ENCODE peak calls at places on chromosomes 1 and 21, in five cellular contexts. R is COR-L47, N is aorta, I is T-helper 2 cell, D is bronchial epithelial cell. F is an unnamed sample.

GRCh38 chr1:111747282-111747734 is 8.1 kb upstream of the INKA2 start:
- DNase-seq in R (peak), N (no peak), I (no peak), D (peak), F (peak)

GRCh38 chr1:200409203-200409760 is 554 bp downstream of the ZNF281 start:
- DNase-seq in R (peak), N (peak), I (peak), D (no peak), F (no peak)

GRCh38 chr1:65921461-65921860 is 128.8 kb downstream of the PDE4B start:
- DNase-seq in R (no peak), N (no peak), I (no peak), D (no peak), F (no peak)

GRCh38 chr1:29473167-29473855 is 237.0 kb downstream of the PTPRU start:
- DNase-seq in R (no peak), N (no peak), I (no peak), D (no peak), F (no peak)

GRCh38 chr1:153305682-153306081 is 7.1 kb downstream of the PGLYRP3 start:
- DNase-seq in R (no peak), N (no peak), I (no peak), D (no peak), F (no peak)

GRCh38 chr1:37479255-37480124 is 5.1 kb downstream of the ZC3H12A start:
- DNase-seq in R (peak), N (peak), I (peak), D (peak), F (no peak)

GRCh38 chr1:207282049-207282448 is 39.4 kb upstream of the CD55 start:
- DNase-seq in R (no peak), N (no peak), I (no peak), D (peak), F (no peak)

GRCh38 chr1:30285461-30286050 is 437.8 kb downstream of the MATN1 start:
- DNase-seq in R (no peak), N (no peak), I (no peak), D (no peak), F (no peak)

GRCh38 chr21:44618909-44619308 is 7.0 kb downstream of the KRTAP10-8 start:
- DNase-seq in R (no peak), N (no peak), I (no peak), D (no peak), F (no peak)

F was measured in NCI-H1694 treated with DMSO at 0.1 percent for 48 hours.